ENCODE peak calls at places on chromosome 13, in nine cellular contexts. X is H1, C is fibroblast of lung, Z is endodermal cell, V is astrocyte, Q is GM23248, R is mammary epithelial cell, U is mesendoderm, D is neural progenitor cell. S is an unnamed sample.

GRCh38 chr13:67574320-67575233 is 344.4 kb upstream of the PCDH9 start:
- DNase-seq in X (no peak), C (peak; percentile 47), Z (no peak), V (peak; percentile 82), Q (no peak), R (peak; percentile 77), U (peak; percentile 2), D (no peak), S (no peak)

GRCh38 chr13:54486421-54487166 is 1458.0 kb downstream of the OLFM4 start:
- DNase-seq in X (no peak), C (no peak), Z (peak; percentile 50), V (no peak), Q (no peak), R (no peak), U (no peak), D (no peak), S (no peak)

GRCh38 chr13:90717451-90717936 is 630.0 kb upstream of the MIR17HG start:
- DNase-seq in X (no peak), C (peak; percentile 68), Z (no peak), V (peak; percentile 97), Q (peak; percentile 93), R (peak; percentile 76), U (peak; percentile 51), D (peak; percentile 86), S (peak; percentile 19)

GRCh38 chr13:106357198-106357597 is 178.3 kb downstream of the EFNB2 start:
- DNase-seq in X (no peak), C (no peak), Z (no peak), V (no peak), Q (peak; percentile 23), R (peak; percentile 35), U (no peak), D (peak; percentile 16), S (peak; percentile 66)

GRCh38 chr13:87999791-88000190 is 328.6 kb downstream of the SLITRK5 start:
- DNase-seq in X (no peak), C (peak; percentile 38), Z (no peak), V (no peak), Q (peak; percentile 26), R (no peak), U (peak; percentile 41), D (no peak), S (no peak)

GRCh38 chr13:88074794-88075509 is 403.8 kb downstream of the SLITRK5 start:
- DNase-seq in X (no peak), C (peak; percentile 59), Z (no peak), V (no peak), Q (peak; percentile 0), R (no peak), U (no peak), D (no peak), S (no peak)

GRCh38 chr13:33258437-33259193 is 26.9 kb downstream of the STARD13 start:
- DNase-seq in X (no peak), C (peak; percentile 83), Z (no peak), V (no peak), Q (peak; percentile 75), R (no peak), U (no peak), D (no peak), S (no peak)

GRCh38 chr13:67048793-67049150 is 181.4 kb downstream of the PCDH9 start:
- DNase-seq in X (no peak), C (peak; percentile 87), Z (no peak), V (peak; percentile 84), Q (no peak), R (no peak), U (peak; percentile 4), D (no peak), S (no peak)

GRCh38 chr13:112062047-112062618 is 4.8 kb upstream of the SOX1 start:
- DNase-seq in X (peak; percentile 58), C (no peak), Z (peak; percentile 57), V (no peak), Q (no peak), R (no peak), U (no peak), D (peak; percentile 57), S (no peak)
- H3K27me3 ChIP-seq in X (peaks cover 96% of the 10 kb centered on the region), C (peaks cover 48% of the 10 kb centered on the region), Z (peaks cover 98% of the 10 kb centered on the region), V (peaks cover 71% of the 10 kb centered on the region), Q (peaks cover 84% of the 10 kb centered on the region), R (peaks cover 55% of the 10 kb centered on the region), U (peaks cover 84% of the 10 kb centered on the region), D (peaks cover 100% of the 10 kb centered on the region), S (peaks cover 91% of the 10 kb centered on the region)

GRCh38 chr13:114111577-114111976 is 20.8 kb downstream of the RASA3 start:
- DNase-seq in X (no peak), C (peak; percentile 91), Z (peak; percentile 44), V (no peak), Q (peak; percentile 56), R (no peak), U (no peak), D (no peak), S (no peak)

GRCh38 chr13:114109646-114110045 is 22.8 kb downstream of the RASA3 start:
- DNase-seq in X (no peak), C (no peak), Z (peak; percentile 53), V (no peak), Q (no peak), R (no peak), U (no peak), D (peak; percentile 39), S (no peak)

GRCh38 chr13:114108894-114109293 is 23.5 kb downstream of the RASA3 start:
- DNase-seq in X (no peak), C (no peak), Z (peak; percentile 28), V (no peak), Q (no peak), R (no peak), U (no peak), D (no peak), S (no peak)

GRCh38 chr13:114108141-114108761 is 24.2 kb downstream of the RASA3 start:
- DNase-seq in X (no peak), C (no peak), Z (peak; percentile 10), V (no peak), Q (no peak), R (no peak), U (no peak), D (no peak), S (no peak)

DNA sequence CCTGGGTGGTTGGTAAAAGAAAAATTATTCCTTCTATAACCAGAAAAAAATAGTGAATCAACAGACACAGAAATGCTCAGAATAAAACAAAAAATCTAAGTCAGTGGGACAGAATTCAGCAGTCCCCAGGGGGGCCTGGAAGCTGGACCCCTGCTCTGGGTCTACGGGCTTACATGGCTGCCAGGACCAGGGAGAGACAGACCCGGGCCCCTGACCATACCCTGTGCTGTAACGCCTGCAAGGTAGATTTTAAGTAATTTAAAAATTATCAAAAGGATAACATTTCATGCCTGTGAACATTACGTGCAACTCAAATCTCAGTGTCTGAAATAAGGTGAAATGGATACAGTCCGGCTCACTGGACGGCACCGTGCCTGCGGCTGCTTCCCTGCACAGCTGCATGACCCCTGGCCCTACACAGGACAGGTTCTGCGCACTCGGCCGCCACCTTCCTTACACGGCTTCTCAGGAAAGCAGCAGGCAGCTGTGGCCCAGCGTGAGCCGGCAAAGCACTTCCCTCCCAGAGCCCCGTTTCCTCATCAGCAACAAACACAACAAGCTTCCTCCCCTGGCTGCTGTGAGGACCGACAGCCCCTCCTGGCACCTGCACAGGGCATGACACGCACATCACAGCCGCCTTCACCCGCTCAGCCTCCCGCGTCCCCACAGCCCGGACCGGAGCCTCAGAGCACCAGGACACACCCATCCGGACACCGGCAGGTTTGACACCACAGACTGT is 22.2 kb downstream of the RASA3 start:
- DNase-seq in X (no peak), C (no peak), Z (peak; percentile 82), V (no peak), Q (peak; percentile 42), R (no peak), U (peak; percentile 77), D (peak; percentile 68), S (peak; percentile 81)
- H3K9ac ChIP-seq in X (no peak overlapping the region), C (peak overlapping the region; percentile 60), Z (no peak overlapping the region), V (peak overlapping the region; percentile 16), Q (no peak overlapping the region), R (no peak overlapping the region), U (no peak overlapping the region), D (no peak overlapping the region), S (no peak overlapping the region)

GRCh38 chr13:25190256-25190655 is 18.2 kb upstream of the AMER2 start:
- DNase-seq in X (no peak), C (no peak), Z (peak; percentile 15), V (no peak), Q (no peak), R (no peak), U (no peak), D (no peak), S (no peak)

GRCh38 chr13:25186187-25186586 is 14.1 kb upstream of the AMER2 start:
- DNase-seq in X (peak; percentile 34), C (no peak), Z (no peak), V (no peak), Q (no peak), R (no peak), U (no peak), D (no peak), S (no peak)

GRCh38 chr13:25192052-25192451 is 20.0 kb upstream of the AMER2 start:
- DNase-seq in X (no peak), C (no peak), Z (no peak), V (no peak), Q (no peak), R (no peak), U (no peak), D (no peak), S (no peak)

GRCh38 chr13:25192489-25192888 is 20.4 kb upstream of the AMER2 start:
- DNase-seq in X (no peak), C (no peak), Z (no peak), V (no peak), Q (no peak), R (no peak), U (no peak), D (no peak), S (no peak)

GRCh38 chr13:25187596-25187995 is 15.5 kb upstream of the AMER2 start:
- DNase-seq in X (no peak), C (no peak), Z (no peak), V (no peak), Q (no peak), R (no peak), U (no peak), D (no peak), S (no peak)
- H3K27me3 ChIP-seq in X (no peaks in the 10 kb centered on the region), C (peaks cover 5% of the 10 kb centered on the region), Z (no peaks in the 10 kb centered on the region), V (peaks cover 5% of the 10 kb centered on the region), Q (peaks cover 16% of the 10 kb centered on the region), R (peaks cover 6% of the 10 kb centered on the region), U (no peaks in the 10 kb centered on the region), D (no peaks in the 10 kb centered on the region), S (peaks cover 3% of the 10 kb centered on the region)

GRCh38 chr13:48043789-48044503 is 6.4 kb downstream of the NUDT15 start:
- DNase-seq in X (no peak), C (peak; percentile 62), Z (no peak), V (peak; percentile 60), Q (peak; percentile 77), R (peak; percentile 16), U (no peak), D (no peak), S (peak; percentile 67)

GRCh38 chr13:48040059-48040458 is 2.5 kb downstream of the NUDT15 start:
- DNase-seq in X (no peak), C (no peak), Z (no peak), V (no peak), Q (no peak), R (no peak), U (no peak), D (no peak), S (no peak)

GRCh38 chr13:48038763-48039162 is 1.2 kb downstream of the NUDT15 start:
- DNase-seq in X (no peak), C (no peak), Z (peak; percentile 81), V (no peak), Q (peak; percentile 6), R (peak; percentile 28), U (peak; percentile 88), D (peak; percentile 5), S (no peak)

GRCh38 chr13:48037346-48038173 is at the start of gene NUDT15:
- DNase-seq in X (peak; percentile 96), C (peak; percentile 97), Z (peak; percentile 98), V (peak; percentile 92), Q (peak; percentile 98), R (peak; percentile 96), U (peak; percentile 98), D (peak; percentile 97), S (peak; percentile 96)

DNA sequence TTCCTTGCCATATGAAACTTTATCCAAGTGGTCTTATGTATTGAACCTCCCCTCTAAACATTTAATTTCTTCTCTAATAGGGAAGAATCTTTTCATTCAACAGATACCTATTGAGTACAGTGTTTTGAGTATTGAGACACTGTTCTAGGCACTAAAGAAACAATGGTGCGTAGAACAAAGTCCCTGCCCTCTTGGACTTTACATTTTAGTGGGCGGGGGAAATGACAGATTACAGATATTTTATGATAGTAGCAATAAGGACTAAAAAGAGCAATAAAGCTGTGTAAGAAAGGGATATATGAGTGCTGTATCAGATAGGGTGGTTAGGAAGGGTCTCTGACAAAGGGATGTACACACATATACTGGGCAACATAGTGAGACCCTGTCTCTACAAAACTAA is 5.4 kb downstream of the NUDT15 start:
- DNase-seq in X (no peak), C (no peak), Z (no peak), V (no peak), Q (no peak), R (no peak), U (no peak), D (no peak), S (no peak)
- H3K9ac ChIP-seq in X (no peak overlapping the region), C (no peak overlapping the region), Z (no peak overlapping the region), V (no peak overlapping the region), Q (no peak overlapping the region), R (no peak overlapping the region), U (no peak overlapping the region), D (no peak overlapping the region), S (no peak overlapping the region)

S was measured in endothelial cell of umbilical vein.